ENCODE peak calls at places on chromosomes 2 and 18, in ten cellular contexts. Q, G, J, C, N, A, F, B, E and T are unnamed samples.

GRCh38 chr2:169739351-169739750 is 5.7 kb downstream of the KLHL23 start:
- DNase-seq in Q (no peak), G (no peak), J (no peak), C (no peak), N (no peak), A (no peak), F (no peak), B (no peak), E (no peak), T (no peak)

GRCh38 chr2:217065695-217066405 is 206.0 kb upstream of the TNP1 start:
- DNase-seq in Q (peak; percentile 61), G (peak; percentile 87), J (peak; percentile 88), C (no peak), N (peak; percentile 91), A (peak; percentile 96), F (no peak), B (no peak), E (no peak), T (no peak)

GRCh38 chr2:178193496-178193822 is 853 bp upstream of the OSBPL6 start:
- DNase-seq in Q (no peak), G (no peak), J (peak; percentile 46), C (no peak), N (no peak), A (no peak), F (no peak), B (no peak), E (no peak), T (no peak)

GRCh38 chr2:220585241-220585640 is 957.8 kb downstream of the SLC4A3 start:
- DNase-seq in Q (peak; percentile 31), G (no peak), J (no peak), C (no peak), N (no peak), A (no peak), F (no peak), B (no peak), E (no peak), T (no peak)

GRCh38 chr2:179340678-179341077 is 76.0 kb upstream of the SESTD1 start:
- DNase-seq in Q (peak; percentile 34), G (no peak), J (peak; percentile 26), C (no peak), N (peak; percentile 37), A (peak; percentile 31), F (no peak), B (no peak), E (no peak), T (no peak)

GRCh38 chr2:15640291-15640711 is 48.6 kb downstream of the DDX1 start:
- DNase-seq in Q (peak; percentile 88), G (peak; percentile 67), J (no peak), C (no peak), N (peak; percentile 86), A (peak; percentile 66), F (no peak), B (peak; percentile 37), E (no peak), T (no peak)

GRCh38 chr18:23627964-23628363 is 34.7 kb downstream of the ANKRD29 start:
- DNase-seq in Q (no peak), G (no peak), J (no peak), C (no peak), N (no peak), A (no peak), F (no peak), B (no peak), E (no peak), T (no peak)

GRCh38 chr2:39218401-39218800 is 25.4 kb downstream of the CDKL4 start:
- DNase-seq in Q (no peak), G (no peak), J (no peak), C (no peak), N (no peak), A (no peak), F (no peak), B (no peak), E (no peak), T (no peak)

GRCh38 chr18:55405655-55406373 is 182.2 kb downstream of the TCF4 start:
- DNase-seq in Q (peak; percentile 99), G (peak; percentile 92), J (peak; percentile 69), C (peak; percentile 42), N (peak; percentile 95), A (peak; percentile 90), F (peak; percentile 62), B (peak; percentile 90), E (no peak), T (no peak)

GRCh38 chr2:195382186-195382585 is 274.8 kb upstream of the SLC39A10 start:
- DNase-seq in Q (no peak), G (no peak), J (no peak), C (no peak), N (no peak), A (no peak), F (no peak), B (no peak), E (no peak), T (peak; percentile 94)

GRCh38 chr2:232438951-232439757 is 16.8 kb upstream of the ALPI start:
- DNase-seq in Q (no peak), G (no peak), J (peak; percentile 44), C (peak; percentile 45), N (no peak), A (no peak), F (peak; percentile 44), B (peak; percentile 53), E (no peak), T (no peak)

GRCh38 chr2:102592601-102593000 is 26.8 kb upstream of the SLC9A2 start:
- DNase-seq in Q (peak; percentile 38), G (no peak), J (peak; percentile 6), C (peak; percentile 54), N (no peak), A (no peak), F (no peak), B (peak; percentile 21), E (no peak), T (no peak)

GRCh38 chr2:70738159-70738558 is 29.8 kb downstream of the ADD2 start:
- DNase-seq in Q (no peak), G (no peak), J (no peak), C (no peak), N (no peak), A (no peak), F (no peak), B (no peak), E (no peak), T (no peak)

GRCh38 chr2:70735065-70735464 is 32.9 kb downstream of the ADD2 start:
- DNase-seq in Q (no peak), G (no peak), J (no peak), C (no peak), N (no peak), A (no peak), F (no peak), B (no peak), E (no peak), T (no peak)

GRCh38 chr2:70730730-70731129 is 37.3 kb downstream of the ADD2 start:
- DNase-seq in Q (no peak), G (no peak), J (no peak), C (no peak), N (no peak), A (no peak), F (no peak), B (no peak), E (no peak), T (no peak)

GRCh38 chr2:70732736-70733427 is 35.1 kb downstream of the ADD2 start:
- DNase-seq in Q (no peak), G (no peak), J (no peak), C (no peak), N (no peak), A (no peak), F (no peak), B (no peak), E (no peak), T (no peak)

GRCh38 chr2:70733428-70734185 is 34.4 kb downstream of the ADD2 start:
- DNase-seq in Q (no peak), G (no peak), J (no peak), C (no peak), N (no peak), A (no peak), F (no peak), B (no peak), E (no peak), T (no peak)
- H3K4me3 ChIP-seq in Q (no peak overlapping the region), G (no peak overlapping the region), J (no peak overlapping the region), C (no peak overlapping the region), N (no peak overlapping the region), A (no peak overlapping the region), F (no peak overlapping the region), B (no peak overlapping the region), E (no peak overlapping the region), T (no peak overlapping the region)

DNA sequence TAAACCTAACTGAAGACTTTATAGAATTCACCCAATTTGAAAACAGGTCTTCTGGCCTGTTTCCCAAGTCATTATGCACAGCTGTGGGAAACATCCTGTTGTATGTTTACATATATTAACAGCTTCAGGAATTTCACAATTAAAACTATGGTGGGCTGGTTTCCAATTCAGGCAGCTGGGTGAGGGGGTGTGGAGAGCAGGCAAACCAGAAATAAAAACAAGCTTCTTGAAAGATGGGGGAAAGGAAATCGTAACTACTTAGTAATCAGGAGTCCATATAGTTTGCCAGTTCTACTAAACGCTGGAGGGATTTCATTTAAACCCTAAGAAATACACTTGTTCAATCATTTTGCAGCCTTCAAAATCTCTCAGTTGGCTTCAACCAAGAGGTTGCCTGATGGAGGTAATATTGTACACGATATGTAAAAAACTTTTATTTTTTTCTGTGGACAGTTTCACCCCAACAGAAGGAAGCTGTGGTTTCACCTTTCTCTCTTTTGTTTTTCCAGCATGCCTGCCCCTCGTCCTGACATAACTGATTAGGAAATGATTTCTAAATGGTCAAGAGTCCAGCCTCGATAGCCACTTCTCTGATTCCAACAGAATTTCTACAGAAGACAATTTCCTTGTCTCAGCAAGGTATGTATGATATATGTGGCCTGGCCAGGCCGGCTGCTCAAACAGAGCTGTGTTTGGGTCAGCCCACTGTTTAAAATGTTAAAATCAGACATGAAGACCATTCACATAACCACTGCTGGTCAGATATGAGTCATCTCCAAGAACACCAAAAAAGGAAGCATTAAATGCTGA is 22.6 kb downstream of the ATP8B1 start:
- DNase-seq in Q (peak; percentile 50), G (peak; percentile 87), J (peak; percentile 54), C (no peak), N (peak; percentile 95), A (peak; percentile 69), F (no peak), B (no peak), E (no peak), T (no peak)
- H3K4me3 ChIP-seq in Q (no peak overlapping the region), G (no peak overlapping the region), J (no peak overlapping the region), C (no peak overlapping the region), N (no peak overlapping the region), A (peak overlapping the region; percentile 10), F (no peak overlapping the region), B (no peak overlapping the region), E (no peak overlapping the region), T (no peak overlapping the region)

GRCh38 chr18:655445-655844 is 2.0 kb upstream of the TYMS start:
- DNase-seq in Q (no peak), G (no peak), J (no peak), C (no peak), N (no peak), A (no peak), F (no peak), B (no peak), E (no peak), T (no peak)
- H3K4me3 ChIP-seq in Q (no peak overlapping the region), G (no peak overlapping the region), J (no peak overlapping the region), C (no peak overlapping the region), N (no peak overlapping the region), A (no peak overlapping the region), F (no peak overlapping the region), B (no peak overlapping the region), E (no peak overlapping the region), T (no peak overlapping the region)

DNA sequence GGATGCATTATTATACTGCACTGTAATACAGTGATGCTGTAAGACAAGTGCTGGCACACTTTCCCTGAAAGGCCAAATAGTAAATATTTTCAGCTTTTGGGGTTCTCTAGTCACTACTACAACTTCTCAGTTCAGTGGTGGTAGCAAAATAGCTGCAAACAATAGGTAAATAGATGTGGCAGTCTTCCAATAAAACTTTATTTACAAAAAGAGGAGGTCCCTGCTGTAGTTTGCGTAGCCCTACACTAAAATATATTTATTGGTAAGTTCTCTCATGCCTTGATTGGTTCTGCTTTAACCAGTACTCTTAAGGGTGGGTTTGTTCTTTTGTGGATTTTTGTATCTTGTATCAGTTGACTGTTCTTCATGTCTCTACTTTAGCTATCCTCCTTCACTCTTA is 7.8 kb downstream of the GLS start:
- DNase-seq in Q (no peak), G (no peak), J (no peak), C (no peak), N (no peak), A (no peak), F (no peak), B (no peak), E (no peak), T (no peak)
- H3K4me3 ChIP-seq in Q (no peak overlapping the region), G (no peak overlapping the region), J (peak overlapping the region; percentile 98), C (no peak overlapping the region), N (no peak overlapping the region), A (no peak overlapping the region), F (no peak overlapping the region), B (no peak overlapping the region), E (no peak overlapping the region), T (no peak overlapping the region)